ENCODE peak calls at places on chromosomes 1 and 21, in six cellular contexts. Q, U, E, B, W and N are unnamed samples.

GRCh38 chr1:37752583-37753471 is 12.1 kb downstream of the EPHA10 start:
- DNase-seq in B (no peak), E (peak; percentile 74), U (no peak), Q (peak; percentile 75), W (peak; percentile 4), N (peak; percentile 83)

GRCh38 chr1:91283421-91283726 is 121.3 kb downstream of the HFM1 start:
- DNase-seq in E (no peak), B (no peak), U (no peak), W (no peak), Q (no peak), N (no peak)

GRCh38 chr1:173570370-173571030 is 32.4 kb downstream of the SLC9C2 start:
- DNase-seq in U (no peak), B (no peak), Q (no peak), E (no peak), W (no peak), N (no peak)

GRCh38 chr1:26787381-26787705 is 407 bp upstream of the PIGV start:
- DNase-seq in B (no peak), U (no peak), Q (peak; percentile 77), E (no peak), W (no peak), N (peak; percentile 83)

GRCh38 chr1:235650341-235651169 is 971 bp upstream of the GNG4 start:
- DNase-seq in U (no peak), W (no peak), E (peak; percentile 60), B (peak; percentile 9), Q (peak; percentile 60), N (no peak)

GRCh38 chr1:203448521-203449061 is 27.0 kb upstream of the PRELP start:
- DNase-seq in Q (no peak), E (no peak), W (peak; percentile 21), U (no peak), B (no peak), N (no peak)

GRCh38 chr1:51583532-51583931 is 33.4 kb upstream of the OSBPL9 start:
- DNase-seq in W (peak; percentile 96), U (no peak), B (peak; percentile 84), E (no peak), Q (no peak), N (no peak)

GRCh38 chr1:150282558-150282958 is 204 bp downstream of the CIART start:
- DNase-seq in W (no peak), U (no peak), Q (no peak), E (no peak), B (no peak), N (no peak)

GRCh38 chr1:172421974-172422604 is 1.6 kb downstream of the C1orf105 start:
- DNase-seq in Q (no peak), U (no peak), B (peak; percentile 26), W (no peak), E (no peak), N (no peak)

GRCh38 chr1:210922666-210923065 is 211.3 kb downstream of the KCNH1 start:
- DNase-seq in W (no peak), U (no peak), Q (no peak), E (no peak), B (no peak), N (no peak)

GRCh38 chr21:34936299-34936698 is 112.8 kb downstream of the RUNX1 start:
- DNase-seq in B (no peak), E (no peak), W (no peak), Q (no peak), U (no peak), N (no peak)

GRCh38 chr1:165279831-165280351 is 76.6 kb downstream of the LMX1A start:
- DNase-seq in E (no peak), U (no peak), B (no peak), Q (no peak), W (no peak), N (no peak)

GRCh38 chr1:29047142-29047541 is 76.6 kb downstream of the TMEM200B start:
- DNase-seq in Q (no peak), E (no peak), W (no peak), U (no peak), B (no peak), N (no peak)

GRCh38 chr21:32966120-32966519 is 59.6 kb upstream of the OLIG2 start:
- DNase-seq in U (no peak), B (no peak), E (no peak), Q (no peak), W (no peak), N (no peak)

GRCh38 chr1:95006681-95007080 is 66.1 kb downstream of the ALG14 start:
- DNase-seq in Q (no peak), W (peak; percentile 29), E (no peak), U (peak; percentile 36), B (peak; percentile 76), N (no peak)

GRCh38 chr1:211734359-211734758 is 58.9 kb upstream of the NEK2 start:
- DNase-seq in U (no peak), Q (no peak), B (no peak), W (no peak), E (no peak), N (no peak)

GRCh38 chr1:97192872-97193572 is 471.4 kb downstream of the PTBP2 start:
- DNase-seq in U (peak; percentile 79), E (peak; percentile 50), B (peak; percentile 95), Q (no peak), W (peak; percentile 93), N (no peak)

GRCh38 chr1:65825736-65826135 is 33.0 kb downstream of the PDE4B start:
- DNase-seq in W (peak; percentile 22), B (peak; percentile 85), E (no peak), U (no peak), Q (no peak), N (no peak)

GRCh38 chr1:245353411-245353810 is 198.6 kb downstream of the KIF26B start:
- DNase-seq in U (no peak), W (no peak), B (no peak), Q (no peak), E (no peak), N (no peak)

GRCh38 chr1:28812669-28813468 is 899 bp downstream of the OPRD1 start:
- DNase-seq in U (no peak), E (no peak), B (no peak), Q (peak; percentile 44), W (no peak), N (no peak)

GRCh38 chr21:36211660-36212512 is 55.3 kb downstream of the DOP1B start:
- DNase-seq in B (peak; percentile 85), Q (no peak), E (no peak), U (peak; percentile 18), W (peak; percentile 51), N (no peak)

GRCh38 chr21:33908760-33909159 is 6.8 kb downstream of the ATP5PO start:
- DNase-seq in B (no peak), E (no peak), U (no peak), Q (no peak), W (no peak), N (no peak)

GRCh38 chr21:45033791-45034555 is 40.4 kb upstream of the ADARB1 start:
- DNase-seq in U (peak; percentile 51), W (peak; percentile 89), Q (no peak), E (no peak), B (peak; percentile 87), N (no peak)

GRCh38 chr21:38869946-38870345 is 64.2 kb downstream of the ETS2 start:
- DNase-seq in U (no peak), B (peak; percentile 53), E (no peak), W (no peak), Q (no peak), N (no peak)

GRCh38 chr1:14435368-14436023 is 163.0 kb upstream of the KAZN start:
- DNase-seq in U (no peak), W (no peak), Q (no peak), B (no peak), E (no peak), N (peak; percentile 33)
- TF ChIP-seq CTCF in U (no peak), W (no peak), Q (no peak), B (no peak), E (no peak), N (no peak)

DNA sequence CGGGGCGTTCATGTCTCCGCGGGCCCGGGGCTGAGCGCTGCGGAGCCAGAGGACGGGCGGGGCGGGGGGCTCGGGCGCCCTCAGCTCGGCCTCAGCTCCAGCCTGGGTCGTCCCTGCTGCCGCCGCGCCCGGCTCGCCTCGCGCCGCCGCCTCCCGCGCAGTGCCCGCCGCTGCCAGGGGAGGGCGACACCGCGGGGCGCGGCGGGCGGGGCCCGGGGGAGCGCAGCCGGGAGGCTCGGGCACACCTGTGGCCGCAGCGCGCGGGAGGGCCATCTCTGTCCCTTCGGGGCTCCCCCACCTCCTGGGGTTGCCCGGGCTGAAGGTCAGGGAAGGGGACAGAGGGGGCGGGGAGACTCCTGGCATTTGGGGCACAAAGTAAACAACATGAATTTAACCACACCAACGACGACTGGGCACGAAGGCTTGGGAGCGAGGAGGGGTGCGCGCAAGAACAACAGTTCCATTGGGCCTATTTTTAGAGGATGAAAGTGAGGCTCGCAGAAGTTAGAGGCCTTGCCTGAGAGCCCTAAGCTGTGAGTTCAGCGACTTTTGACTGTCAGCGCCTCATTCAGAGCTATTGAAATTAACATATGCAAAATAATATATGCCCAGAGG is at the start of gene FAM131C:
- DNase-seq in E (peak; percentile 51), U (no peak), W (no peak), B (no peak), Q (peak; percentile 95), N (peak; percentile 82)
- TF ChIP-seq CTCF in E (no peak), U (peak; percentile 3), W (no peak), B (peak; percentile 6), Q (no peak), N (peak; percentile 66)

GRCh38 chr1:171055966-171056643 is 34.6 kb upstream of the FMO3 start:
- DNase-seq in U (no peak), E (no peak), B (no peak), Q (no peak), W (no peak), N (no peak)
- TF ChIP-seq CTCF in U (no peak), E (no peak), B (no peak), Q (no peak), W (no peak), N (no peak)

DNA sequence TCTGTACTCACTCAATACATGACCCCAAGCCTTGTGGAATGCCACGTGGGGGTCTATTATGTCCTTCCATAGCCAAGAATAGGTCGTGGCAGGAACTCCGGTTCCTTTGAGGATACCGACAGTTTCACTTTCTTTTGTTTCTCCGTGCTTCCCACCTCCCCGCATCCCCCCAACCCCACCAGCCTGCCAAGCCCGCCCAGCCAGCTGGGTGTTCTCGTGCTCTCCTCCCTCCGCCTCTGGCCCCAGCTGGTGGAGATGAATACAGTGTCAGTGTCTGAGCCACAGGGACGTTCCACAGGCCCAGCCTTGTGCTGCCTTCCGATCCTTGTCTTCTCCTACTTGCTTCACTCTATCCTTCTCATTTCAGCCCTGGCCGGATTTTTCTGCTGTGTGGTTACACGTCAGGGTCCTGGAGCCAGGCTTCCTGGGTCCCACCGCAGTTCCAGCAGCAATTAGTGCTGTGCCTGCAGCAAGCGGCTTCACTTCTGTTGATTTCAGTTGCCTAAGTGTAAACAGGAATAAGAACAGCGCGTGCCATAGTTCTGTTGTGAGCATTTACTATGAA is 4.1 kb upstream of the AGTRAP start:
- DNase-seq in E (no peak), W (peak; percentile 77), B (peak; percentile 79), U (no peak), Q (peak; percentile 54), N (no peak)
- TF ChIP-seq CTCF in E (no peak), W (no peak), B (no peak), U (no peak), Q (no peak), N (no peak)

DNA sequence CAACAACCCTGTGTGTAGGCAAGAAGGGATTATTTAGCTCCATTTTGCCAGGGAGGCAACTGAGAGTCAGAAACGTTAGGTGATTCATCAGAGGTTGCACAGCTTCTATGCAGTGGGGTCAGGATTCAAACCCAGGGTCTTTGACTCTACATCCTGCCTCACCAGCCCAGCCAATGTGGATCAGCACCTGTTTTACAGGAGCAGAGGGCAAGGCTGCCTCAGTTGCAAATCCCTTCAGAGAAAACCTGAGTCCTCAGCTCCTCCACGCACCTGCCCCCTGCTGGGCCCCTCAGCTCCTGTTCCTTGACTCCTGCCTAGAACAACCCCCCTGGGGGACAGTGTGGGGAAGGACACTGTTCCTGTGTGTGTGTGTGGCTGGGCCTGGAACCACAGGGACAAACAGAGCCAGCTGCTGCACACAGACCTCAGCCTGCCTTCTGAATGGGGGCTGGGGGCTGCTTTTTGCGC is 61.6 kb downstream of the LRRN2 start:
- DNase-seq in Q (no peak), W (no peak), U (no peak), B (no peak), E (peak; percentile 55), N (no peak)
- TF ChIP-seq CTCF in Q (no peak), W (peak; percentile 15), U (no peak), B (no peak), E (peak; percentile 54), N (no peak)